ENCODE peak calls at places on chromosomes 2 and 18, in four cellular contexts. Y is stimulated activated CD4-positive, alpha-beta T cell treated with anti-CD3 and anti-CD28 coated beads, Interleukin-1b, Interleukin-23, amount 100 ng/mL, for 4 hours; S is SHP77 treated with DMSO at 0.1 percent for 48 hours; N is iPS-NIHi11. K is an unnamed sample.

GRCh38 chr2:29766191-29766590 is 155.2 kb downstream of the ALK start:
- DNase-seq in Y (no peak), S (no peak), N (no peak), K (no peak)

GRCh38 chr2:106294182-106294581 is 100.1 kb upstream of the UXS1 start:
- DNase-seq in Y (no peak), S (no peak), N (no peak), K (no peak)

GRCh38 chr2:135086222-135086621 is 34.1 kb downstream of the RAB3GAP1 start:
- DNase-seq in Y (no peak), S (no peak), N (no peak), K (no peak)

GRCh38 chr2:121241466-121241865 is 43.5 kb downstream of the TFCP2L1 start:
- DNase-seq in Y (no peak), S (no peak), N (no peak), K (peak; percentile 55)

GRCh38 chr2:217685255-217685605 is 317.6 kb downstream of the TNS1 start:
- DNase-seq in Y (no peak), S (no peak), N (peak; percentile 36), K (no peak)

GRCh38 chr2:65636024-65636423 is 203.6 kb upstream of the SPRED2 start:
- DNase-seq in Y (no peak), S (no peak), N (no peak), K (no peak)

GRCh38 chr2:202317080-202317859 is 51.7 kb downstream of the NOP58 start:
- DNase-seq in Y (no peak), S (no peak), N (peak; percentile 42), K (peak; percentile 36)

GRCh38 chr18:23779696-23780303 is 90.5 kb downstream of the LAMA3 start:
- DNase-seq in Y (no peak), S (no peak), N (peak; percentile 33), K (no peak)

GRCh38 chr18:78996741-78997490 is 17.3 kb downstream of the SALL3 start:
- DNase-seq in Y (no peak), S (no peak), N (no peak), K (no peak)

GRCh38 chr2:200652158-200652557 is 66.3 kb downstream of the AOX1 start:
- DNase-seq in Y (no peak), S (no peak), N (no peak), K (no peak)

GRCh38 chr2:44691174-44691785 is 250.2 kb upstream of the SIX3 start:
- DNase-seq in Y (no peak), S (no peak), N (no peak), K (no peak)

GRCh38 chr2:69192176-69192945 is 179.4 kb downstream of the ANTXR1 start:
- DNase-seq in Y (no peak), S (no peak), N (no peak), K (no peak)

GRCh38 chr18:79786781-79787526 is 10.8 kb upstream of the KCNG2 start:
- DNase-seq in Y (no peak), S (no peak), N (no peak), K (no peak)

GRCh38 chr18:11468120-11468519 is 141.3 kb upstream of the SLC35G4 start:
- DNase-seq in Y (no peak), S (no peak), N (no peak), K (no peak)

GRCh38 chr2:171515672-171516298 is 6.5 kb upstream of the CYBRD1 start:
- DNase-seq in Y (no peak), S (no peak), N (peak; percentile 16), K (no peak)

GRCh38 chr2:48905696-48906095 is 150.2 kb upstream of the LHCGR start:
- DNase-seq in Y (no peak), S (no peak), N (no peak), K (no peak)

GRCh38 chr2:141522702-141523101 is 608.1 kb downstream of the LRP1B start:
- DNase-seq in Y (no peak), S (no peak), N (no peak), K (peak; percentile 51)

GRCh38 chr18:8966819-8967218 is 135.7 kb upstream of the NDUFV2 start:
- DNase-seq in Y (no peak), S (no peak), N (no peak), K (no peak)

GRCh38 chr18:73980289-73980979 is 167.2 kb downstream of the FBXO15 start:
- DNase-seq in Y (no peak), S (peak; percentile 25), N (peak; percentile 67), K (peak; percentile 11)

GRCh38 chr18:7691206-7691605 is 124.1 kb downstream of the PTPRM start:
- DNase-seq in Y (no peak), S (no peak), N (no peak), K (no peak)

GRCh38 chr18:11872479-11873136 is 21.4 kb downstream of the CHMP1B start:
- DNase-seq in Y (no peak), S (peak; percentile 45), N (peak; percentile 59), K (peak; percentile 35)

GRCh38 chr2:47034973-47035609 is 119.5 kb upstream of the MCFD2 start:
- DNase-seq in Y (no peak), S (no peak), N (no peak), K (peak; percentile 61)

GRCh38 chr2:65545818-65546217 is 113.4 kb upstream of the SPRED2 start:
- DNase-seq in Y (no peak), S (no peak), N (no peak), K (no peak)

GRCh38 chr18:48226401-48226800 is 182.8 kb downstream of the ZBTB7C start:
- DNase-seq in Y (no peak), S (no peak), N (no peak), K (no peak)

GRCh38 chr18:22639626-22640025 is 221.9 kb upstream of the CTAGE1 start:
- DNase-seq in Y (no peak), S (no peak), N (no peak), K (no peak)

GRCh38 chr2:55718165-55719008 is 24.7 kb upstream of the PNPT1 start:
- DNase-seq in Y (peak; percentile 31), S (peak; percentile 56), N (peak; percentile 42), K (peak; percentile 62)

GRCh38 chr2:11914455-11914854 is 168.0 kb downstream of the LPIN1 start:
- DNase-seq in Y (no peak), S (no peak), N (no peak), K (no peak)

GRCh38 chr2:43348904-43349725 is 122.7 kb upstream of the ZFP36L2 start:
- DNase-seq in Y (no peak), S (no peak), N (no peak), K (no peak)

GRCh38 chr2:52423111-52423510 is 1344.5 kb upstream of the CHAC2 start:
- DNase-seq in Y (no peak), S (no peak), N (no peak), K (no peak)

GRCh38 chr2:187593697-187594096 is 39.5 kb upstream of the TFPI start:
- DNase-seq in Y (no peak), S (no peak), N (no peak), K (no peak)

GRCh38 chr2:22999951-23000350 is 385.0 kb upstream of the KLHL29 start:
- DNase-seq in Y (no peak), S (no peak), N (no peak), K (no peak)

GRCh38 chr18:76932026-76932819 is 109.9 kb downstream of the ZNF236 start:
- DNase-seq in Y (no peak), S (no peak), N (no peak), K (no peak)

GRCh38 chr2:175854665-175855064 is 147.4 kb downstream of the LNPK start:
- DNase-seq in Y (no peak), S (no peak), N (no peak), K (no peak)

GRCh38 chr18:21826196-21826595 is 85.6 kb downstream of the MIB1 start:
- DNase-seq in Y (no peak), S (no peak), N (no peak), K (no peak)

GRCh38 chr2:54482725-54483124 is 26.6 kb downstream of the SPTBN1 start:
- DNase-seq in Y (no peak), S (no peak), N (peak; percentile 22), K (no peak)

GRCh38 chr2:27051902-27052645 is 606 bp downstream of the AGBL5 start:
- DNase-seq in Y (no peak), S (no peak), N (peak; percentile 56), K (no peak)

GRCh38 chr2:55952415-55952814 is 28.8 kb upstream of the EFEMP1 start:
- DNase-seq in Y (no peak), S (no peak), N (no peak), K (no peak)

K was measured in cerebellar cortex.